ENCODE peak calls at places on chromosomes 1 and 21, in ten cellular contexts. F is PC-3; D is stimulated activated CD4-positive, alpha-beta T cell treated with anti-CD3 and anti-CD28 coated beads, Interleukin-1b, Interleukin-23, amount 100 ng/mL, for 4 hours; A is stimulated activated CD8-positive, alpha-beta memory T cell treated with anti-CD3 and anti-CD28 coated beads, Interleukin-12 subunit alpha, Interleukin-12 subunit beta, amount 100 ng/mL, for 1 hour; S is naive thymus-derived CD4-positive, alpha-beta T cell; U is M059J; Q is NCI-H2081; V is neural progenitor cell; L is astrocyte of the hippocampus; K is activated naive CD4-positive, alpha-beta T cell treated with anti-CD3 and anti-CD28 coated beads, Interleukin-2, amount 10 ng/mL, durations not matched to agents 7 days and 5 days. P is an unnamed sample.

GRCh38 chr1:35825255-35825654 is 17.4 kb downstream of the AGO4 start:
- DNase-seq in A (no peak), V (no peak), S (no peak), Q (no peak), F (no peak), L (no peak), K (no peak), U (peak; percentile 30), D (no peak), P (no peak)

GRCh38 chr1:11881749-11882441 is 23.1 kb upstream of the NPPB start:
- DNase-seq in K (no peak), V (no peak), S (no peak), L (no peak), F (peak; percentile 10), A (no peak), U (no peak), D (no peak), Q (no peak), P (no peak)

GRCh38 chr1:236702995-236703394 is 16.7 kb downstream of the ACTN2 start:
- DNase-seq in A (no peak), F (no peak), Q (no peak), L (no peak), K (no peak), V (no peak), U (no peak), D (no peak), S (no peak), P (no peak)

GRCh38 chr1:68010543-68010942 is 39.9 kb downstream of the DIRAS3 start:
- DNase-seq in S (no peak), Q (no peak), D (no peak), L (no peak), U (no peak), A (no peak), V (no peak), F (no peak), K (no peak), P (no peak)

GRCh38 chr1:84892657-84893618 is at the start of gene LPAR3:
- DNase-seq in Q (peak; percentile 5), U (peak; percentile 62), K (peak; percentile 65), A (no peak), L (peak; percentile 41), S (peak; percentile 18), F (peak; percentile 69), D (no peak), V (peak; percentile 92), P (no peak)

GRCh38 chr1:32709075-32709474 is 6.5 kb upstream of the SYNC start:
- DNase-seq in V (no peak), Q (no peak), L (no peak), F (no peak), S (no peak), D (no peak), U (no peak), A (no peak), K (no peak), P (no peak)

GRCh38 chr1:31799196-31799894 is 16.5 kb downstream of the SPOCD1 start:
- DNase-seq in L (peak; percentile 29), A (no peak), K (no peak), Q (no peak), S (no peak), F (no peak), U (no peak), V (no peak), D (no peak), P (no peak)

GRCh38 chr21:33396966-33397365 is 6.2 kb upstream of the IFNGR2 start:
- DNase-seq in S (no peak), Q (no peak), F (no peak), A (no peak), K (no peak), U (peak; percentile 90), V (no peak), D (no peak), L (peak; percentile 91), P (no peak)

GRCh38 chr21:36773111-36773510 is 74.2 kb downstream of the SIM2 start:
- DNase-seq in Q (peak; percentile 15), F (peak; percentile 82), D (no peak), A (no peak), S (no peak), V (no peak), U (peak; percentile 93), K (no peak), L (peak; percentile 95), P (no peak)

GRCh38 chr1:48677306-48678287 is 99.1 kb downstream of the BEND5 start:
- DNase-seq in Q (peak; percentile 83), U (peak; percentile 57), K (peak; percentile 50), S (peak; percentile 28), A (no peak), F (peak; percentile 73), L (peak; percentile 80), D (peak; percentile 18), V (peak; percentile 89), P (peak; percentile 38)

GRCh38 chr1:244361764-244362473 is 89.8 kb downstream of the ADSS2 start:
- DNase-seq in U (peak; percentile 81), Q (peak; percentile 47), A (no peak), V (peak; percentile 96), L (peak; percentile 90), S (no peak), K (no peak), D (no peak), F (no peak), P (no peak)

GRCh38 chr1:19410393-19410792 is 74.9 kb downstream of the CAPZB start:
- DNase-seq in V (no peak), F (no peak), K (no peak), S (no peak), A (no peak), Q (no peak), D (no peak), U (no peak), L (no peak), P (no peak)

GRCh38 chr1:247442164-247442563 is 15.7 kb downstream of the OR2B11 start:
- DNase-seq in A (no peak), V (no peak), D (no peak), L (no peak), Q (no peak), U (no peak), K (no peak), S (no peak), F (no peak), P (no peak)

GRCh38 chr21:29181799-29182470 is 51.5 kb downstream of the MAP3K7CL start:
- DNase-seq in S (no peak), K (no peak), U (peak; percentile 95), V (no peak), A (no peak), Q (no peak), L (peak; percentile 82), D (no peak), F (peak; percentile 75), P (no peak)

GRCh38 chr1:234955107-234955731 is 173.4 kb downstream of the TOMM20 start:
- DNase-seq in Q (no peak), S (no peak), A (no peak), K (no peak), D (no peak), V (no peak), U (peak; percentile 26), L (no peak), F (no peak), P (no peak)

GRCh38 chr1:89822109-89822962 is 1.5 kb downstream of the LRRC8D start:
- DNase-seq in V (peak; percentile 41), S (no peak), U (no peak), F (no peak), A (no peak), L (no peak), K (no peak), Q (no peak), D (no peak), P (no peak)

GRCh38 chr1:156246762-156247459 is 945 bp downstream of the PAQR6 start:
- DNase-seq in U (no peak), Q (no peak), V (peak; percentile 31), S (no peak), K (no peak), D (no peak), F (no peak), L (no peak), A (no peak), P (no peak)

GRCh38 chr1:104945406-104945805 is 1195.7 kb downstream of the AMY1C start:
- DNase-seq in Q (no peak), D (no peak), S (no peak), A (no peak), F (no peak), V (no peak), K (no peak), U (no peak), L (no peak), P (no peak)

GRCh38 chr1:116138277-116138792 is 27.1 kb downstream of the MAB21L3 start:
- DNase-seq in D (no peak), Q (no peak), U (no peak), A (no peak), L (no peak), V (no peak), S (no peak), K (no peak), F (no peak), P (no peak)

GRCh38 chr21:33116669-33117267 is 46.8 kb downstream of the OLIG1 start:
- DNase-seq in A (no peak), Q (no peak), K (peak; percentile 36), U (no peak), S (peak; percentile 34), F (no peak), L (no peak), D (no peak), V (no peak), P (no peak)

GRCh38 chr21:43290529-43291346 is 121.9 kb downstream of the CRYAA start:
- DNase-seq in D (no peak), S (no peak), A (no peak), K (no peak), L (no peak), V (peak; percentile 52), U (no peak), Q (peak; percentile 27), F (no peak), P (no peak)

GRCh38 chr1:55337801-55338447 is 122.8 kb upstream of the USP24 start:
- DNase-seq in L (peak; percentile 55), D (no peak), A (no peak), K (peak; percentile 24), V (peak; percentile 74), S (peak; percentile 4), Q (peak; percentile 38), U (peak; percentile 74), F (peak; percentile 72), P (peak; percentile 68)

GRCh38 chr1:25360596-25361581 is 22.8 kb downstream of the TMEM50A start:
- DNase-seq in S (no peak), F (peak; percentile 63), A (no peak), K (no peak), D (no peak), L (peak; percentile 73), V (no peak), Q (no peak), U (peak; percentile 92), P (no peak)

GRCh38 chr1:200330770-200331428 is 78.9 kb downstream of the ZNF281 start:
- DNase-seq in D (no peak), Q (no peak), L (no peak), U (no peak), A (no peak), V (peak; percentile 74), S (no peak), F (no peak), K (no peak), P (no peak)

GRCh38 chr1:77655431-77655974 is 27.0 kb downstream of the ZZZ3 start:
- DNase-seq in V (no peak), F (no peak), Q (peak; percentile 78), K (no peak), U (peak; percentile 17), A (no peak), D (no peak), L (no peak), S (no peak), P (no peak)

GRCh38 chr1:64497484-64497883 is 27.6 kb downstream of the CACHD1 start:
- DNase-seq in L (peak; percentile 72), U (no peak), A (no peak), K (no peak), F (no peak), Q (no peak), V (no peak), S (no peak), D (no peak), P (no peak)

GRCh38 chr1:237507005-237507404 is 383.7 kb downstream of the ZP4 start:
- DNase-seq in K (no peak), D (no peak), L (no peak), Q (no peak), V (no peak), U (no peak), S (no peak), F (no peak), A (no peak), P (no peak)

P was measured in CMK.